ENCODE peak calls at places on chromosome 5, in four cellular contexts. D, Q, V and K are unnamed samples. For H3K36me3, the result is how much of the 10 kb centered on the place peaks cover.

GRCh38 chr5:119411935-119412623 is 40.2 kb upstream of the HSD17B4 start:
- DNase-seq in D (peak), Q (peak), V (peak), K (peak)

GRCh38 chr5:91382530-91383026 is 539 bp downstream of the ARRDC3 start:
- DNase-seq in D (no peak), Q (no peak), V (peak), K (peak)

GRCh38 chr5:82408033-82408432 is 129.9 kb upstream of the RPS23 start:
- DNase-seq in D (no peak), Q (no peak), V (no peak), K (no peak)

GRCh38 chr5:124741711-124742496 is 4.5 kb downstream of the ZNF608 start:
- DNase-seq in D (no peak), Q (no peak), V (peak), K (peak)

GRCh38 chr5:149271195-149271716 is 403 bp upstream of the AFAP1L1 start:
- DNase-seq in D (no peak), Q (no peak), V (no peak), K (no peak)

GRCh38 chr5:50325237-50325832 is 115.8 kb downstream of the EMB start:
- DNase-seq in D (no peak), Q (peak), V (peak), K (no peak)

GRCh38 chr5:89338935-89339334 is 456.0 kb upstream of the MEF2C start:
- DNase-seq in D (no peak), Q (no peak), V (peak), K (no peak)

GRCh38 chr5:40399349-40399748 is 280.4 kb upstream of the PTGER4 start:
- DNase-seq in D (no peak), Q (no peak), V (peak), K (no peak)

GRCh38 chr5:31990701-31991110 is 183.4 kb downstream of the GOLPH3 start:
- DNase-seq in D (no peak), Q (no peak), V (no peak), K (peak)

GRCh38 chr5:150556106-150556505 is 48.2 kb downstream of the NDST1 start:
- DNase-seq in D (no peak), Q (no peak), V (no peak), K (no peak)

GRCh38 chr5:149628221-149628620 is 46.9 kb downstream of the ARHGEF37 start:
- DNase-seq in D (no peak), Q (no peak), V (no peak), K (no peak)

DNA sequence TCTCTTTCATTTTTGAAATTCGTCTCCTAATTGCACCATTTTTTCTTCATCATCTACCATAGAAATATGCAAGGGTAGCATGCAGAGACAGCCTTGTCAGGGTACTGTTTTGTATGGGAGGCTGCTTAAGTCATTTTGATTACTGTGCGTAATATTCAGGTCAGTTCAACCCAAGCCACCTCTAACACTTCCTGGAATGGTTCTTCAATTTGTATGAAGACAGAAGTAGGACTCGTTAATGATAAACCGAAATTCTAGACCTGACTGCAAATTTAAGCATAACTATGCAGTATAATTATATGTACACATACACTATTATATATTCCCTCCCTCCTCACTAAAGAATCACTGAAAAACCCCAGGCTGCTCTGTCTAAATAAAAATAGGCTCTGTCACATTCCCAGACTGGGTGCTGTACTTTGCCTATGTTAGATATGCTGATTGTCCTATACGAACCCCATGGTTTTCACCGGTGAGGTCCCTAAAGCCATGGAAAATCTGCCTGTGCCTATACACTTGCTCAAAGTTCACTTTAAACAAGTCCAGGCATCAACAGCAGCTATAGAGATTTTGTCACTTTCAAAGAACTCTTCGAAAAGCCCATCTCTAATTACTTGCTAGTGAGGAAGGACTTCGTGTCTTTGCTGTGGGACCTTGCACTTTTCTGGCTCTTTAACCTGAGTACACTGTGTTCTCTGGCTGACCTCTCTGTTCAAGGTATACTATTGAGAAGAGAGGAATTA is 352.1 kb upstream of the CD180 start:
- DNase-seq in D (no peak), Q (no peak), V (no peak), K (no peak)
- H3K4me3 ChIP-seq in D (no peak), Q (no peak), V (no peak), K (no peak)

DNA sequence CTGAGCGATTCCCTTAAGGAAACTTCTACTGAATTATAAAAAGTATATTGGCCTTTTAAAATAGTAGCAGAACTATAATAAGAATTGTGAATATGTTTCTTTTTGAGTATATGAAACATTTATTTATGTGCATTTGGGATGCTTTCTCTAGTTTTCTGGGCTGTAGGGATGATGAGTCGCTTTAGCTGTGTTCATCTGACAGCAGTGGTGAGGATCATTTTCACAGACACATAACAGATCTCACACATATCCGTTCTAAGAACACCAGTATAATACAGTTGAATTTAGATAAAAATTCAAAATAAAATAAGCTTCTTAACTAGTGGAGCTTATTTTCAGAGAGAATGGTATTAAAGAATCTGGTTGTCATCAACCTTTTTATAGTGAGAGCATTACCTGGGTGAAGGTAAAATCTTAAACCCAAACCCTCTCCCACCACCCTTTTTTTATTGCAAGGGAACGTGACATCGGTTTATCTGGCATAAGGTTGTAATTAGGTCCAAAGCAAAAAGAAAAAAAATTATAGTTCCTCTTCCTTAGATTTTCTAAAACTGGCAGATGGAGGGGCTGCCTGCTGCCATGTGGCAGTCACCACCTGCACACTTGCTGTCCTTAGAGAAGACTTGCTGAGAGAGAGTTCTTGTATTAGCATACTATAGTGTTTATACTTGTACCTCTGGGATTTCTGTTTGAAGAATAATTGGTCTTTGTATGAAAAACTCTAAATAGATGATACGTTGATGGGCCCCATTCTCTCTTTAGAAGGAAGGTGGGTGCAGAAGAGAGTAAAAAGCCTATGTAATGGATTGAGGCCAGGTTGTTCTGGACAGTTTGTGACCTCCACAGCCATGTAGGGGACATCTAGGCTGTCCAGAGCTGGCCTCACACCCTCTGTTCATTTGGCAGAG is 86.8 kb downstream of the CAMK4 start:
- DNase-seq in D (no peak), Q (no peak), V (no peak), K (no peak)
- TF ChIP-seq CTCF in D (no peak), Q (no peak), V (no peak), K (no peak)

GRCh38 chr5:112820246-112820645 is 40.8 kb upstream of the SRP19 start:
- DNase-seq in D (no peak), Q (no peak), V (no peak), K (no peak)

GRCh38 chr5:112823181-112823580 is 37.9 kb upstream of the SRP19 start:
- DNase-seq in D (no peak), Q (no peak), V (no peak), K (no peak)

GRCh38 chr5:112824197-112824596 is 36.9 kb upstream of the SRP19 start:
- DNase-seq in D (no peak), Q (no peak), V (no peak), K (no peak)

GRCh38 chr5:112822456-112822855 is 38.6 kb upstream of the SRP19 start:
- DNase-seq in D (no peak), Q (no peak), V (no peak), K (no peak)

GRCh38 chr5:112823656-112824055 is 37.4 kb upstream of the SRP19 start:
- DNase-seq in D (no peak), Q (no peak), V (no peak), K (no peak)
- H3K36me3 ChIP-seq in D (half or more), Q (half or more), V (under half), K (under half)

GRCh38 chr5:89337-90286 is 2.4 kb upstream of the PLEKHG4B start:
- DNase-seq in D (no peak), Q (no peak), V (no peak), K (no peak)

GRCh38 chr5:92391-93220 is 638 bp downstream of the PLEKHG4B start:
- DNase-seq in D (no peak), Q (no peak), V (peak), K (no peak)

GRCh38 chr5:90590-91547 is 1.1 kb upstream of the PLEKHG4B start:
- DNase-seq in D (no peak), Q (no peak), V (no peak), K (no peak)

GRCh38 chr5:93221-93980 is 1.4 kb downstream of the PLEKHG4B start:
- DNase-seq in D (no peak), Q (no peak), V (no peak), K (no peak)

DNA sequence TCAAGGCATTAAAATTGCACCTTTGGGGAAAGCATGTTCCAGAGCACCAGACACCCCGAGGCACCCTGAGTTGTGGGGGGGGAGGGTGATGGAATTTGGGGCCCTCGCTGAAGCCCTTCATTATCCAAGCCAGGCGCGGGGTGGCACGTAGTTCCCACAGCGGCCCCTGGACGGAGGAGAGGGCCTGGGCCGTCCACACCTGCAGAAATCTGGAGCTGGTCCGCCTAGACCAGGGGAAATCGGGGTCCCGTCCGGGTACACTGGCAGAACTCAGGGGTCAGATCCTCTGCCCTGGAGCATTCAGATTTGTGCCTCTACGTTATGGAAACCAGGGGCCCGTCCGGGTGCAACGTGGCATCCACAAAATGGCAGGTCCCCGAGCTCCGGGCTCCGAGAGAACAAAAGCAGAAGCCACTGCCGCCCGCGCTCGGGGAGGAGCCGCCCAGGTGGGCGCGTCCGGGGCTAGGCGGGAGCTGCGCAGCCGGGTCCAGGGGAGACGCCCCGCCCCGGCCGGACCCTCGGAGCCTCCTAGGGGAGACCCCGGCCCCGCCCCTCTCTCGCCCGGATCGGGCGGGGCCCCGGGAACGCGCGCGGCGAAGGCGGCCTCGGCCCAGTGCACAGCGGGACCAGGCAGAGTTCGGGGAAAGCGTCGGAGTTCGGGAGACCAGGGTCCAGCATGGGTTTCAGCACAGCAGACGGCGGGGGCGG is at the start of gene PLEKHG4B:
- DNase-seq in D (no peak), Q (no peak), V (no peak), K (peak)
- H3K4me3 ChIP-seq in D (peak), Q (no peak), V (no peak), K (peak)

GRCh38 chr5:151581347-151581746 is 9.8 kb downstream of the FAT2 start:
- DNase-seq in D (no peak), Q (no peak), V (no peak), K (no peak)

GRCh38 chr5:151584057-151584937 is 6.8 kb downstream of the FAT2 start:
- DNase-seq in D (no peak), Q (no peak), V (no peak), K (no peak)

GRCh38 chr5:151580858-151581257 is 10.3 kb downstream of the FAT2 start:
- DNase-seq in D (no peak), Q (no peak), V (no peak), K (no peak)

GRCh38 chr5:151580239-151580638 is 10.9 kb downstream of the FAT2 start:
- DNase-seq in D (no peak), Q (no peak), V (no peak), K (no peak)

DNA sequence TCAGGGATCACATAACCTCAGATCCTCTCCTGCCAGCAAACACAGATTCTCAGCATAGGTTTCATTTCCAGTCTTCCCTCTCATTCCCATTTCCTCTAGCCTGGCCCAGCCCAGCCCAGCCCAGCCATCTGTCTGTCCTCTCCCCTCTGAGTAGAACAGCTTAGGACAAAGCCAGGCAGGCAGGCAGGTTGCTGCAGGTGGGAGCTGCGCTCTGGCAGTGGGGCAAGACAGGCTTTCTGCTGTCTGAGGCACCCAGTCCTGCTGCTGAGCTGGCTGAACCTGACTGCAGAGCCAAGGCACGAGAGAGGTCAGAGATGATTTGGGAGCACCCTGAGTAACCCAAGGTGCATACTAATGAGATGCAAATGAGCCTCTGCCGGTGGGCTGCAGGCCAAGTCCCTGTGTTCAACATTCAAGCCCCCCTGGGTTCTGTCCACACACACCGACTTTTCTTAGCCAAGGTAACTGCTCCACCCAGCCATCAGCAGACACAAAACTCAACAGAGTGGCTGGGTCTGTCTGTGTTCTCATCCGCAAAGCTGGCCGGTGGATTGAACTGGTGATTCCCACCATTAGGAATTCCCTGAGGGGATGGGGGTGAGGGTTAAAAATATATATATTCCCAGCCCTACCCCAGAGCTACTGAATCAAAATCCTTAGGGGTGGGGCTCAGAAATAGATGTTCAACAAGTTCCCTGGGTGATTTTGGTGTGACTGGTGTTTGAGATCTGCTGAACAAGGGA is 9.1 kb downstream of the FAT2 start:
- DNase-seq in D (no peak), Q (no peak), V (no peak), K (peak)
- TF ChIP-seq CTCF in D (no peak), Q (no peak), V (no peak), K (no peak)

DNA sequence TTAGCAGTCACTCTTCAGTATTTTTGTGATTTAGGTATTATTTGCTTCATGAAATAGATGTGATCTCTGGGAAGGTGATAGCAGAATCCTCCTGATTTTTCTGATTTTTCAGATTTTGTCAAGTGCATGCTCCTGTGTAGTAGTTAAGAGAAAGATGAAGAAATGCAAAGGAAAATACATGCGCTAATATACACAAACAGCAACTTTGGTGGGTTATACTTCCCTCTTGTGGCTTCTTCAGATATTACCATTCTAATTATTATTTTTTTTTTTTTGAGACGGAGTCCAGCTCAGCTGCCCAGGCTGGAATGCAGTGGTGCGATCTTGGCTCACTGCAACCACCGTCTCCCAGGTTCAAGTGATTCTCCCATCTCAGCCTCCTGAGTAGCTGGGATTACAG is 31.7 kb downstream of the LMNB1 start:
- DNase-seq in D (no peak), Q (peak), V (peak), K (no peak)
- H3K36me3 ChIP-seq in D (under half), Q (half or more), V (under half), K (half or more)

GRCh38 chr5:141094481-141095262 is at the start of gene PCDHB2:
- DNase-seq in D (no peak), Q (peak), V (peak), K (peak)
- H3K4me3 ChIP-seq in D (peak), Q (peak), V (peak), K (peak)

GRCh38 chr5:4580772-4581171 is 559.4 kb upstream of the ADAMTS16 start:
- DNase-seq in D (no peak), Q (no peak), V (no peak), K (no peak)

GRCh38 chr5:4576161-4576748 is 563.9 kb upstream of the ADAMTS16 start:
- DNase-seq in D (no peak), Q (no peak), V (no peak), K (no peak)

GRCh38 chr5:4581289-4581688 is 558.8 kb upstream of the ADAMTS16 start:
- DNase-seq in D (no peak), Q (no peak), V (no peak), K (no peak)

GRCh38 chr5:4575608-4576007 is 564.5 kb upstream of the ADAMTS16 start:
- DNase-seq in D (no peak), Q (no peak), V (no peak), K (no peak)

DNA sequence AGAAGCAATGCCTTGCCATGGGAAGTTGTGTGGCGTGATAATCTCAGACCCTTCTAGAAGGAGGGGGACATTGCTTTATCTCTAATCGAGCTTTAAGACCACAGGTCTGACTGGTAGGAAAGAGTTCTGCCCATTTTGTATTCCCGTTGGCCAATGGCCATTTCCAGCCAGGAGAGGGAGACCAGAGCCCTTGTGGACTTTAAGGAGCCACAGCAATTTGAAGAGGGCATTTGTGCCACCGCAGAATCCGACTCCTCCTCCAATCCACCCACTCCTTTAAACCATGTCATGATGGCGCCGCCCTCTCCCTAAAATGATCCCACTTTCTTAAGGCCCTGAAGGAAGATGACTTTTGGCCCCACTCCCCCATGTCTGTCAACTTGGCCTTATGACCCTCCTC is 560.5 kb upstream of the ADAMTS16 start:
- DNase-seq in D (no peak), Q (no peak), V (no peak), K (no peak)
- TF ChIP-seq CTCF in D (no peak), Q (no peak), V (no peak), K (no peak)

DNA sequence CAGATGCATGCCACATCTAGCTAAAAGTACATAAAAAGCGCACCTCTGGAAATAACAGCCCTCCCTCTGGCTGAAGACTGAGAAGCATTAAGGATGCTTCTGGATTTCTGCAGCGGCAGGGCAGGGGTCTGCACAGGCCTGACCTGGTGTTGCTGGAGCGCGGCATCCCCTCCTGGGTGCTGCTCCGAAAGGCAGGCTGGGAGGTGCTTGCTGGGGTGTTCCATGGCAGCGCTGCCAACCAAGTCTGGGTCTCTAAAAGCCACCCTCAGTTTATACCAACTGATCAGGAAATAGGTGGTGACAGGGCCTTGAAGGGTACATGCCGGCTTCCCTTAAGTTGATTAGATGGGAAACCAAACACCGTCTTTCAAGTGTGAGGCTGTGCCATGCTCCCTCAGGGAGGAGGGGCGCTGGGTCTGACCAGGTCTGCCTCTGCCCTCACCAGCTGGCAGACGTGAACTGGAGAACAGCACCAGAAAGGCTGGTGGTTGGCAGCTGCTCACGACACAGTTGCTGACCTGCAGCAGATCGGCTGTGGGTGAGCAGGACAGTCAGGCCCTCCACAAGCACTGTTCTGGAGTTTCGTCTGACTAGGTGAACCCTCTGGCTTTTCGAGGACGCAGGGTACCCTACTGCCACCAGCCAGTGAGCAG is 81.6 kb downstream of the DAP start:
- DNase-seq in D (no peak), Q (no peak), V (no peak), K (no peak)
- H3K36me3 ChIP-seq in D (half or more), Q (half or more), V (under half), K (under half)

GRCh38 chr5:140875085-140876065 is at the start of gene PCDHA12:
- DNase-seq in D (no peak), Q (no peak), V (no peak), K (peak)
- H3K4me3 ChIP-seq in D (no peak), Q (no peak), V (no peak), K (peak)